ENCODE peak calls at places on chromosomes 13 and 19, in four cellular contexts. L is pancreas, G is left lung, M is MCF 10A. P is an unnamed sample.

GRCh38 chr19:855566-856120 is 3.5 kb downstream of the ELANE start:
- DNase-seq in G (no peak), L (no peak), M (no peak), P (no peak)

GRCh38 chr19:6668696-6669095 is 1.3 kb downstream of the TNFSF14 start:
- DNase-seq in M (no peak), G (no peak), L (no peak), P (no peak)

GRCh38 chr13:105426454-105426853 is 1109.0 kb downstream of the EFNB2 start:
- DNase-seq in L (no peak), G (no peak), M (no peak), P (no peak)

GRCh38 chr19:48393559-48394330 is at the start of gene GRIN2D:
- DNase-seq in G (peak), L (no peak), M (no peak), P (no peak)

GRCh38 chr19:5826531-5827341 is 12.8 kb downstream of the FUT6 start:
- DNase-seq in L (peak), M (peak), G (no peak), P (peak)

GRCh38 chr13:95352486-95352885 is 51.2 kb upstream of the ABCC4 start:
- DNase-seq in L (no peak), G (no peak), M (peak), P (no peak)

GRCh38 chr19:1864480-1865171 is 1.2 kb upstream of the KLF16 start:
- DNase-seq in L (peak), G (peak), M (peak), P (peak)

GRCh38 chr19:15737722-15738121 is at the start of gene OR10H3:
- DNase-seq in G (no peak), L (no peak), M (no peak), P (no peak)

GRCh38 chr19:27794444-27795042 is 1418.4 kb downstream of the UQCRFS1 start:
- DNase-seq in L (no peak), G (peak), M (no peak), P (peak)

GRCh38 chr13:27242642-27243185 is 8.6 kb upstream of the RPL21 start:
- DNase-seq in M (no peak), G (no peak), L (no peak), P (no peak)

GRCh38 chr19:1057185-1057857 is 9.6 kb upstream of the ARHGAP45 start:
- DNase-seq in L (no peak), M (peak), G (no peak), P (peak)

GRCh38 chr13:112849500-112849899 is 119.5 kb upstream of the MCF2L start:
- DNase-seq in M (peak), L (no peak), G (no peak), P (no peak)

GRCh38 chr19:2631213-2631821 is 71.2 kb downstream of the GNG7 start:
- DNase-seq in G (no peak), L (no peak), M (no peak), P (no peak)

GRCh38 chr19:2274185-2274711 is 7.7 kb downstream of the PEAK3 start:
- DNase-seq in L (no peak), G (no peak), M (no peak), P (no peak)

GRCh38 chr13:105908581-105908980 is 626.9 kb downstream of the EFNB2 start:
- DNase-seq in G (no peak), M (no peak), L (no peak), P (no peak)

GRCh38 chr13:29702912-29703351 is 107.4 kb upstream of the SLC7A1 start:
- DNase-seq in G (no peak), M (peak), L (no peak), P (no peak)

GRCh38 chr13:23985060-23985459 is 87.8 kb upstream of the C1QTNF9B start:
- DNase-seq in L (no peak), G (no peak), M (no peak), P (no peak)

GRCh38 chr13:90675129-90675528 is 672.4 kb upstream of the MIR17HG start:
- DNase-seq in G (no peak), M (no peak), L (no peak), P (no peak)

GRCh38 chr19:28489126-28489660 is 723.8 kb downstream of the UQCRFS1 start:
- DNase-seq in M (no peak), L (no peak), G (no peak), P (no peak)

GRCh38 chr13:62014299-62014698 is 598.6 kb upstream of the PCDH20 start:
- DNase-seq in L (no peak), G (no peak), M (peak), P (no peak)

GRCh38 chr19:51136333-51136732 is 5.8 kb upstream of the SIGLEC7 start:
- DNase-seq in G (no peak), M (no peak), L (no peak), P (no peak)

GRCh38 chr13:93248627-93249047 is 22.0 kb downstream of the GPC6 start:
- DNase-seq in L (peak), M (peak), G (peak), P (no peak)
- TF ChIP-seq CTCF in L (peak), M (peak), G (no peak), P (no peak)

GRCh38 chr13:32911506-32911905 is 104.7 kb upstream of the KL start:
- DNase-seq in G (no peak), L (no peak), M (peak), P (peak)
- TF ChIP-seq CTCF in G (no peak), L (no peak), M (peak), P (peak)

DNA sequence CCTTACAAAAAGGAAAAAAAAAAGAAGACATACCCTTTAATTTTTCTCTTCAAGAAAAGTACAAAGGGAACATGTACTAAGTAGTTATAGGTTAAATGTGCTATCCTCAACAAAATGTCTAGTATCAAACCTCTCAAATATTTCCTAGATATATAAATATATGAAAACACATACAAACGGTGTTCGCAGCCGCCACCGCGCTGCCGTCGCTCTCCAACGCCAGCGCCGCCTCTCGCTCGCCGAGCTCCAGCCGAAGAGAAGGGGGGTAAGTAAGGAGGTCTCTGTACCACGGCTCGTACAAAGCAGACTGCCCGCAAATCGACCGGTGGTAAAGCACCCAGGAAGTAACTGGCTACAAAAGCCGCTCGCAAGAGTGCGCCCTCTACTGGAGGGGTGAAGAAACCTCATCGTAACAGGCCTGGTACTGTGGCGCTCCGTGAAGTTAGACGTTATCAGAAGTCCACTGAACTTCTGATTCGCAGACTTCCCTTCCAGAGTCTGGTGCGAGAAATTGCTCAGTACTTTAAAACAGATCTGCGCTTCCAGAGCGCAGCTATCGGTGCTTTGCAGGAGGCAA is 192.1 kb downstream of the DACH1 start:
- DNase-seq in L (no peak), G (no peak), M (no peak), P (no peak)
- TF ChIP-seq CTCF in L (no peak), G (no peak), M (no peak), P (no peak)

GRCh38 chr19:11096210-11096841 is 7.1 kb downstream of the LDLR start:
- DNase-seq in M (peak), L (no peak), G (no peak), P (peak)

GRCh38 chr19:11091343-11092153 is 2.3 kb downstream of the LDLR start:
- DNase-seq in L (peak), G (no peak), M (peak), P (no peak)

GRCh38 chr19:11092181-11092538 is 2.9 kb downstream of the LDLR start:
- DNase-seq in G (no peak), L (no peak), M (no peak), P (peak)

GRCh38 chr19:11098327-11098726 is 9.1 kb downstream of the LDLR start:
- DNase-seq in G (no peak), L (no peak), M (no peak), P (no peak)

GRCh38 chr19:11094520-11094894 is 5.2 kb downstream of the LDLR start:
- DNase-seq in G (no peak), M (no peak), L (no peak), P (no peak)
- TF ChIP-seq CTCF in G (no peak), M (no peak), L (no peak), P (no peak)

P was measured in GM20000.